ENCODE peak calls at places on chromosome 7, in four cellular contexts. Q is K562, D is HepG2, E is GM12878. S is an unnamed sample.

GRCh38 chr7:6279341-6279740 is 6.9 kb upstream of the CYTH3 start:
- DNase-seq in E (no peak), Q (no peak), D (peak; percentile 37), S (no peak)

GRCh38 chr7:98771519-98772241 is 98.1 kb downstream of the TMEM130 start:
- DNase-seq in D (peak; percentile 42), E (peak; percentile 35), Q (no peak), S (no peak)

GRCh38 chr7:710161-710560 is 16.3 kb upstream of the DNAAF5 start:
- DNase-seq in E (no peak), D (no peak), Q (no peak), S (no peak)

GRCh38 chr7:91683823-91684222 is 196.7 kb downstream of the MTERF1 start:
- DNase-seq in D (no peak), Q (no peak), E (no peak), S (no peak)

GRCh38 chr7:116588641-116589594 is 64.1 kb downstream of the CAV1 start:
- DNase-seq in Q (peak; percentile 63), E (no peak), D (peak; percentile 40), S (no peak)

GRCh38 chr7:2645274-2645868 is 13.6 kb downstream of the TTYH3 start:
- DNase-seq in Q (no peak), E (no peak), D (no peak), S (no peak)

GRCh38 chr7:144134116-144134515 is 11.1 kb downstream of the OR2A14 start:
- DNase-seq in D (no peak), Q (no peak), E (no peak), S (no peak)

GRCh38 chr7:46549892-46550639 is 629.0 kb upstream of the IGFBP3 start:
- DNase-seq in D (no peak), Q (no peak), E (no peak), S (no peak)

GRCh38 chr7:78852951-78853350 is 600.5 kb downstream of the MAGI2 start:
- DNase-seq in Q (no peak), D (no peak), E (no peak), S (no peak)

GRCh38 chr7:150986099-150986512 is 4.7 kb upstream of the NOS3 start:
- DNase-seq in D (no peak), Q (peak; percentile 59), E (no peak), S (no peak)

GRCh38 chr7:19069842-19070241 is 47.6 kb downstream of the TWIST1 start:
- DNase-seq in E (no peak), Q (no peak), D (no peak), S (no peak)

GRCh38 chr7:84196007-84196551 is 1.5 kb upstream of the SEMA3A start:
- DNase-seq in D (no peak), E (no peak), Q (no peak), S (no peak)

GRCh38 chr7:79529896-79530235 is 76.4 kb upstream of the MAGI2 start:
- DNase-seq in D (no peak), Q (no peak), E (no peak), S (no peak)

GRCh38 chr7:41578700-41579099 is 124.2 kb downstream of the INHBA start:
- DNase-seq in Q (no peak), D (no peak), E (no peak), S (no peak)

GRCh38 chr7:93890041-93890463 is 501 bp downstream of the TFPI2 start:
- DNase-seq in E (no peak), D (no peak), Q (no peak), S (peak; percentile 74)

GRCh38 chr7:18491871-18492270 is 3.7 kb upstream of the HDAC9 start:
- DNase-seq in D (no peak), E (no peak), Q (no peak), S (no peak)

GRCh38 chr7:115973381-115973780 is 57.2 kb downstream of the TFEC start:
- DNase-seq in Q (no peak), D (no peak), E (no peak), S (no peak)

GRCh38 chr7:137774793-137775201 is 72.0 kb downstream of the DGKI start:
- DNase-seq in Q (no peak), D (no peak), E (no peak), S (no peak)

DNA sequence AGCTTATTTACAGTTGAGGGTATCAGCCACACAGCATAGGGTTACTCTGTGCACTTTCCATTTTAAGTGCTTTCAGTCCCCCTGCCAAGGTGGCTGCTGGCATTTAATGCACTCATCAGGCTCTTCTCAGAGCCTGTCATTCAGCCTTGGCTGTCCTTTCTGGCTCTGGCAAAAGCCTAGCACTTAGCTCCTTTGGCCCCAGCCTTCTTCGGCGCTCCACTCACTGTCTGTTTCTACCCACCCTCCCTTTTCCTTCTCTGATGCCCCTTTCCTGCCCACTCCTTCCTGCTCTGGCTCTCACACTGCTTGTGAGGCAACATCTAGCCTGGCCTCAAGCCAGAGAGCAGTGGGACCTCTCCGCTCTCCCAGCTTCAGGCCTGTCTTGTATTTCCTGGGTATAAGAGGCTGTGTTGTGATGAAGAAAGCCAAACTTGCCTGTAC is 60.2 kb downstream of the WIPF3 start:
- DNase-seq in E (no peak), D (no peak), Q (no peak), S (no peak)
- TF ChIP-seq SIN3A in E (no peak), D (no peak), Q (no peak), S (no peak)

GRCh38 chr7:44279731-44280505 is 45.5 kb downstream of the CAMK2B start:
- DNase-seq in E (no peak), D (no peak), Q (peak; percentile 40), S (no peak)
- TF ChIP-seq SP1 in E (no peak), D (no peak), Q (no peak), S (no peak)

GRCh38 chr7:7438851-7439250 is 96.8 kb downstream of the COL28A1 start:
- DNase-seq in D (peak; percentile 36), E (no peak), Q (no peak), S (no peak)
- TF ChIP-seq USF2 in D (no peak), E (no peak), Q (no peak), S (no peak)

GRCh38 chr7:28298870-28299484 is 113.3 kb upstream of the CREB5 start:
- DNase-seq in D (peak; percentile 29), Q (no peak), E (no peak), S (peak; percentile 29)
- TF ChIP-seq SIN3A in D (no peak), Q (no peak), E (no peak), S (no peak)

GRCh38 chr7:7706556-7706955 is 11.9 kb downstream of the RPA3 start:
- DNase-seq in E (peak; percentile 23), D (no peak), Q (no peak), S (no peak)

GRCh38 chr7:7705316-7705715 is 13.1 kb downstream of the RPA3 start:
- DNase-seq in D (no peak), Q (no peak), E (no peak), S (no peak)

GRCh38 chr7:7709263-7709662 is 9.1 kb downstream of the RPA3 start:
- DNase-seq in D (no peak), E (no peak), Q (no peak), S (peak; percentile 15)

GRCh38 chr7:7706101-7706511 is 12.3 kb downstream of the RPA3 start:
- DNase-seq in D (no peak), Q (no peak), E (peak; percentile 60), S (no peak)

DNA sequence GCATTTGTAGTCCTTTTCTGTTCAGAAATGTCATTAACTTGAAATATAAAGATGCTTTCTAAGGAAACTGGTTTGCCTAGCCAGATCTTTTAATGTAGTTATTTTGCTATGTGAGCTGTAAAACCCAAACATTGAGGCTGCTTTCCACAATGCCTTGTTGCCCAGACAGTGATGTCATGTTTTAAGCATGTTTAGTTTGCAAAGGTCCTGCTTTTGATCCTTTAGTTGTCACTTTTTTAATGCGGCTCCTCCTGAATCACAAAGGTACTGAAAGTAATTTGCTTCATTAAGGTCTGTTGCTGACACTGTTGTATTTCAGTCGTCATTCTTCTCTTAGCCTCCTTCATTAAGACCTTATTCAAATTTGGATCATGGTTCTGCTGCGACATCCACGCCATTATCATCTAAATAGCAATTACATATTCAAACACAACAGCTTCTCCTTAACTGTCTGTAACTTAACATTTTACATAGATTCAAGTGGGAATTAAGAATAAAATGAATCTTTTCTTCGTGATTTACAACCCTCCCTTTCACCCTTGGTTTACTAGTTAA is 10.6 kb downstream of the RPA3 start:
- DNase-seq in Q (no peak), E (no peak), D (peak; percentile 43), S (peak; percentile 13)
- TF ChIP-seq SP1 in Q (no peak), E (no peak), D (no peak), S (no peak)

GRCh38 chr7:43700059-43700501 is 29.2 kb downstream of the COA1 start:
- DNase-seq in Q (no peak), E (no peak), D (peak; percentile 46), S (no peak)
- TF ChIP-seq USF2 in Q (no peak), E (no peak), D (no peak), S (no peak)

S was measured in H1.